ENCODE peak calls at places on chromosomes 16 and 17, in ten cellular contexts. Y, M, R, W, U, T, C, X, Z and K are unnamed samples.

GRCh38 chr17:77566151-77566550 is 392.4 kb upstream of the TNRC6C start:
- DNase-seq in Y (no peak), M (no peak), R (no peak), W (no peak), U (no peak), T (no peak), C (peak), X (no peak), Z (no peak), K (no peak)

GRCh38 chr17:79834575-79835469 is 4.4 kb downstream of the CBX4 start:
- DNase-seq in Y (no peak), M (no peak), R (peak), W (no peak), U (no peak), T (no peak), C (peak), X (no peak), Z (no peak), K (no peak)

GRCh38 chr17:78434455-78435329 is 56.2 kb downstream of the PGS1 start:
- DNase-seq in Y (no peak), M (no peak), R (no peak), W (no peak), U (no peak), T (no peak), C (no peak), X (no peak), Z (no peak), K (no peak)

GRCh38 chr16:48596326-48596725 is 13.7 kb downstream of the N4BP1 start:
- DNase-seq in Y (no peak), M (no peak), R (no peak), W (no peak), U (no peak), T (no peak), C (no peak), X (no peak), Z (no peak), K (no peak)

GRCh38 chr16:369866-370436 is 387 bp downstream of the MRPL28 start:
- DNase-seq in Y (no peak), M (no peak), R (no peak), W (peak), U (no peak), T (no peak), C (peak), X (no peak), Z (no peak), K (no peak)

GRCh38 chr17:58492238-58493121 is 4.3 kb upstream of the HSF5 start:
- DNase-seq in Y (no peak), M (no peak), R (no peak), W (no peak), U (no peak), T (no peak), C (no peak), X (no peak), Z (no peak), K (no peak)

GRCh38 chr17:33696102-33696501 is 403.0 kb upstream of the ASIC2 start:
- DNase-seq in Y (no peak), M (no peak), R (no peak), W (no peak), U (no peak), T (no peak), C (no peak), X (no peak), Z (no peak), K (no peak)

GRCh38 chr17:14950216-14950615 is 314.9 kb downstream of the PMP22 start:
- DNase-seq in Y (no peak), M (no peak), R (no peak), W (no peak), U (peak), T (no peak), C (no peak), X (no peak), Z (no peak), K (no peak)

GRCh38 chr17:57940217-57940616 is 15.0 kb downstream of the CUEDC1 start:
- DNase-seq in Y (no peak), M (no peak), R (peak), W (no peak), U (no peak), T (no peak), C (no peak), X (no peak), Z (no peak), K (no peak)

GRCh38 chr16:87451563-87452210 is 41.1 kb downstream of the ZCCHC14 start:
- DNase-seq in Y (no peak), M (no peak), R (no peak), W (peak), U (no peak), T (no peak), C (no peak), X (no peak), Z (no peak), K (no peak)

GRCh38 chr17:64291268-64291851 is 28.3 kb upstream of the TEX2 start:
- DNase-seq in Y (no peak), M (no peak), R (peak), W (no peak), U (no peak), T (no peak), C (no peak), X (peak), Z (no peak), K (no peak)

GRCh38 chr17:74212262-74212912 is 984 bp upstream of the TTYH2 start:
- DNase-seq in Y (no peak), M (peak), R (no peak), W (peak), U (no peak), T (no peak), C (peak), X (peak), Z (no peak), K (no peak)

GRCh38 chr16:59510008-59510424 is 775.9 kb upstream of the GOT2 start:
- DNase-seq in Y (no peak), M (no peak), R (peak), W (no peak), U (no peak), T (no peak), C (no peak), X (no peak), Z (no peak), K (no peak)

GRCh38 chr17:73645050-73645871 is 1.0 kb upstream of the SDK2 start:
- DNase-seq in Y (no peak), M (peak), R (peak), W (no peak), U (no peak), T (peak), C (peak), X (peak), Z (no peak), K (no peak)

GRCh38 chr17:41211845-41212466 is 14.5 kb upstream of the KRTAP9-2 start:
- DNase-seq in Y (no peak), M (peak), R (peak), W (no peak), U (peak), T (no peak), C (no peak), X (no peak), Z (no peak), K (no peak)

GRCh38 chr16:35743101-35743692 is 2283.8 kb downstream of the TP53TG3F start:
- DNase-seq in Y (no peak), M (no peak), R (no peak), W (no peak), U (no peak), T (no peak), C (no peak), X (no peak), Z (no peak), K (no peak)

GRCh38 chr17:63675607-63676539 is 24.1 kb downstream of the LIMD2 start:
- DNase-seq in Y (no peak), M (peak), R (peak), W (peak), U (peak), T (no peak), C (no peak), X (peak), Z (peak), K (peak)

GRCh38 chr16:50428116-50428515 is 59.3 kb upstream of the BRD7 start:
- DNase-seq in Y (no peak), M (no peak), R (no peak), W (no peak), U (no peak), T (no peak), C (no peak), X (no peak), Z (no peak), K (no peak)

GRCh38 chr16:75252946-75253911 is 1.8 kb upstream of the BCAR1 start:
- DNase-seq in Y (no peak), M (no peak), R (no peak), W (peak), U (peak), T (no peak), C (peak), X (peak), Z (no peak), K (no peak)

GRCh38 chr16:11240636-11241473 is 15.1 kb downstream of the SOCS1 start:
- DNase-seq in Y (no peak), M (no peak), R (no peak), W (no peak), U (no peak), T (no peak), C (no peak), X (no peak), Z (no peak), K (no peak)

GRCh38 chr17:60311186-60311585 is 80.7 kb downstream of the USP32 start:
- DNase-seq in Y (no peak), M (no peak), R (no peak), W (no peak), U (peak), T (no peak), C (no peak), X (no peak), Z (no peak), K (no peak)

GRCh38 chr17:15321556-15322250 is 19.7 kb downstream of the TEKT3 start:
- DNase-seq in Y (no peak), M (no peak), R (no peak), W (no peak), U (peak), T (no peak), C (no peak), X (no peak), Z (no peak), K (no peak)

GRCh38 chr17:57806083-57806830 is 43.6 kb downstream of the MRPS23 start:
- DNase-seq in Y (no peak), M (no peak), R (no peak), W (no peak), U (no peak), T (no peak), C (no peak), X (no peak), Z (no peak), K (no peak)

GRCh38 chr16:29818082-29818481 is 2.1 kb downstream of the PAGR1 start:
- DNase-seq in Y (no peak), M (no peak), R (no peak), W (no peak), U (no peak), T (no peak), C (no peak), X (no peak), Z (no peak), K (no peak)

GRCh38 chr16:29820271-29820701 is at the start of gene MVP:
- DNase-seq in Y (peak), M (peak), R (peak), W (peak), U (peak), T (no peak), C (peak), X (peak), Z (no peak), K (no peak)

GRCh38 chr16:29821663-29822115 is 1.4 kb downstream of the MVP start:
- DNase-seq in Y (no peak), M (peak), R (peak), W (no peak), U (peak), T (no peak), C (no peak), X (no peak), Z (no peak), K (no peak)

GRCh38 chr16:29819506-29819905 is 756 bp upstream of the MVP start:
- DNase-seq in Y (no peak), M (peak), R (peak), W (no peak), U (no peak), T (no peak), C (no peak), X (peak), Z (no peak), K (no peak)

DNA sequence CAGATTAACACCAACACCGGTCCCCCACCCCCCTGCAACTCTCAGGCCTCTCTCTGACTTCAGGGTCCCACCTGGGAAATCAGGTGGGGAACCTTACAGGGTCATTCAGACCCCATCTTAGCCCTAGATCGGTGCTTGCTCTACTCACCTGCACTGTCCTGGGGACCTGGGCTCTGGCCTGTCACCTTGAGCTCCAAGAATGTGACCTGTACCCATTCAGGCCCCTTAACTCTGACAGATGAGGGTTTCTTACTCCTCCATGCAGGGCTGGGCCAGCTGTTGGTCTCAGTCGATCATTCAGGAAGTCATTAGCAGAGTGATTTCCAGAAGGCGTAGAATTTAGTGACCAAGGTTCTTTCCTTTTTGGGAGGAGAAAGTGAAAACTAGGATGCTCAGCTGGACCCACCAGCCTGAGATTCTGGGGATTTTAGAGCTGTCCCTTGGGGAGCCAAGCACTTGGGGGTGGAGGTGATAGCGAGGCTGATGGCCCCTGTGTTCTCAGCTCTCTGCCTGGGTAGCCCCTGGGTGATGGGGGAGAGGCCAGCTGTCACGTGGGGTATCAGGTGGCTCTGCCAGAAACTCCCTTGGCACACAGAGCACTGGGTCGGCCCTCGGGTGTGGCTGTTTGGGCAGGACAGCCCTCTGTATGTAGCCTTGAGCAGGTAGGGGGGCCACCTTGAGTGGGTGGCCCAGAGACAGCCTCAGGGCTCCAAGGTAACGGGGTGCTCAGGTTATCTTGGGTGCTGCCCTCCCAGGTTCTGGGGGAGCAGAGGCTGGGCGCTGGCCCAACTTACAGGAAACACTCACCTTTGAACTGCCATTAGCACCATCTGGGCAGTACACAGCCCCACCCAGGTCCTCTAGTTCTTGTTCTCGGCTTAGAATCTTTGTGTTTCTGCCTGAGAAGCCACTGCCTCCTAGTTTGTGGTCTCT is 734 bp downstream of the MVP start:
- DNase-seq in Y (peak), M (peak), R (peak), W (no peak), U (no peak), T (no peak), C (peak), X (peak), Z (no peak), K (no peak)
- TF ChIP-seq POLR2A in Y (peak), M (peak), R (peak), W (peak), U (no peak), T (no peak), C (no peak), X (no peak), Z (no peak), K (no peak)

GRCh38 chr17:48162946-48163506 is 55.5 kb downstream of the SNX11 start:
- DNase-seq in Y (no peak), M (peak), R (peak), W (no peak), U (no peak), T (no peak), C (no peak), X (no peak), Z (no peak), K (no peak)
- TF ChIP-seq POLR2A in Y (no peak), M (no peak), R (no peak), W (no peak), U (no peak), T (no peak), C (no peak), X (no peak), Z (no peak), K (no peak)

DNA sequence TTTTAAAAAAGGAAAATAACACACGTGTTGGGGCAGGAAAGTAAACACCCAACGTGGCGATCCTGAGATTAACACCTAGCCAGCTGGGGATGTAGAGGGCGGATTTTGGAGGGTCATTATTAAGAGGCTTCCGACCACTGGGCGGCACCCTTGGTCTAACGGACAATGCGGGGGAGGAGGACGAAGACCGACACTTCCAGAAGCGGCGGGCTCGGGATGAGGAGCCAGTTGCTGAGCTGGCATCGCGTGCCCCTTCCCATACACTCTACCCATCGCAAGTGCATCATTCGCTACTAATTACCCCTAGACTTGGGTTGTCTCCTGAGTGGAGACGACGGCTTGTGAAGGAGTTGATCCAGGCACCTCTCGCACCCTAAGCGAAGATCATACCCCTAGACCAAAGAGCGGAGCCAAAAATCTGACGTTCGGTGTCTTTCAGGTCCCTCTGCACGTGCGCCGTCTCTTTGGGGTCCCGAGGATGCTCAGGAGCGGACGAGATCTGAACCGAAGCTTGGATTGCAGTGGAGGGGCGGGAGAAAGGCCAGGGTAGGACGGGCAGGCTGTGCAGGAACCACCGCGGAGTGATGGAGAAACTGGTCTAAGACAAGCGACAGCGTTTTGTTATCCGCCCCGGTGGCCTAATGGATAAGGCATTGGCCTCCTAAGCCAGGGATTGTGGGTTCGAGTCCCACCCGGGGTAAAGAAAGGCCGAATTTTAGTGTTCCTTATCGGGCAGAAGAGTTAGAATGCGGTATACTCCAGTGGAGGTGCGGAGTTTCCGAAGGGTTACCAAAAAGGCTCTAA is 17.6 kb downstream of the ZNF213 start:
- DNase-seq in Y (no peak), M (peak), R (peak), W (peak), U (peak), T (peak), C (peak), X (peak), Z (peak), K (peak)
- TF ChIP-seq POLR2A in Y (no peak), M (no peak), R (no peak), W (no peak), U (no peak), T (no peak), C (no peak), X (no peak), Z (no peak), K (no peak)

GRCh38 chr16:2883027-2883846 is at the start of gene FLYWCH2:
- DNase-seq in Y (peak), M (peak), R (peak), W (peak), U (peak), T (peak), C (peak), X (peak), Z (peak), K (peak)
- TF ChIP-seq POLR2A in Y (peak), M (peak), R (peak), W (peak), U (peak), T (no peak), C (no peak), X (peak), Z (peak), K (peak)

DNA sequence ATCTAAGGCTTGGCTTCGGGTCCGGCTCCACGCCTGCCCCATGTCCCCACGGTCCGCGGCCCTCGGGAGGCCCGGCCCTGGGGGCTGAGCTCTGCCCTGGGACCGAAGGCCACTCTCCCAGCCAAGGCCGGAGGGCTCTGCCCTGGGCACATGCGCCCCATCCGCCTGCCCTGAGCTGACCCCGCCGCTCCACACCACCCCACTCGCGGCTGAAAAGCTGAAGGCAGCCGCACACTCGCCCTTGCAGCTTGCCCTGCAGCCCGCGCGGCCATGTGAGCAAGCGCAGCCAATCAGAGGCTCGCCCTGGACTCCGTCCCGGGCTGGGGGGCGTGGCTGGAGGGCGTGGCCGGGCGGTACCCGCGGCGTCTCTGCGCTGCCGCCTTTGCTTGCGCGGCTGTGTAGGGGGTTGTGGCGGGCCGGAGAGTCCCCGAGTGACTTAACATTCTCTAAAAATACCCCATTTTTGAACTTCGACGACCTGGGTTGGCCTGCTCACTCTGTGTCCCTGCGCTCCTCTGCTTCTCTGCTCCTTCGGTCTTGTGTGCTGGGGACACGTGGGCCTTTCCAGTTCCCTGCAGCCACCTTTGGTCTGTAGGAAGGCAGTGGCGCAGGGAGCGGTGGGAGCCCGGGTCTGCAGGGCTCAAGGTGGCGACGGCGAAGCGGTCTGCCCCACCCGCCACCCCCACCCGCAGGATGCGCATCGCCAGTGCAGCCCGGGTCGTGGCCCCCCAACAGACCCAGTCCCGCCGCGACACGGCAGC is 8.8 kb upstream of the MAP2K3 start:
- DNase-seq in Y (peak), M (peak), R (peak), W (peak), U (peak), T (peak), C (peak), X (peak), Z (peak), K (peak)
- TF ChIP-seq POLR2A in Y (peak), M (peak), R (peak), W (peak), U (no peak), T (no peak), C (no peak), X (no peak), Z (no peak), K (peak)

DNA sequence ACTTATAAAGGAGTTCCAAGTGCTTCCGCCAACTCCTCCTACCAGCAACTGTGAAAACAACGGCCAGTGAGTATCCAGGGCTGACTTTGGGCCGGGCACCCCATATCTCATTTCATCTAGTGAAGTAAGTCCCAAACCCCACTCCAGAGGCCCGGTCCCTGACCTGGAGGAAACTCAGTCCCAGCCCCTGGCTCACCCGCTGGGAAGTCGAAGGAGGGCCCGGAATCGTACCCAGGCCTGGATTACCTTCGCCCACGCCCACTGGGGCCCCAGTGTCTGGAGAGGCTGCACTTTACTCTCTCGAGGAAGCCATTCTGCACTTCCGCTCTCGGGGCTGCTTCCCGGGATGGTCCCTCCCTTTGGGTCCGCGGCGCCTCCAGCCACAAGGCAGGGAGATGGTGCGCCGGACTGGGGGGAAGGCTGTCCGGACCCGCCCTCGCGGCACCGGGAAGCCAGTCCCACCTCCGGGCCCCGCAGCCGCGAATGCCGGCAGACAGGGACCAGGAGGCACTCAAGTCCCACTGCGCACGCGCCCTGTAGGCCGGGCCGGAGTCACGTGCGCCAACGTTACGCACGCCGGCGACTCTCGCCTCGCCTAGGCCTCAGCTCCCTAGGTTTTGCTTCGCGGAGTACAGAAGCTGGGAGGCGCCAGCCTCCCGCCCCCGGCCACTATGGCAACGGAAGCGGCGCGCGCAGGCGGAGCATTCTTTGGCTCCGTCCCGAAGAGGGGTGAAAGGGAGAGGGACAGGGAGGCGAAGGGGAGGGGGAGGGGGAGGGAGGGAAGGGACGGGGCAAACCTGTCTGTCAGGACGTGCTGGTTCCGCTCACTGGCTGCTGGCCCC is at the start of gene CMTR2:
- DNase-seq in Y (peak), M (peak), R (peak), W (peak), U (peak), T (peak), C (peak), X (peak), Z (peak), K (peak)
- TF ChIP-seq POLR2A in Y (peak), M (peak), R (peak), W (peak), U (peak), T (no peak), C (no peak), X (no peak), Z (peak), K (peak)